ENCODE peak calls at places on chromosome 10, in six cellular contexts. D, Y, X, W, P and V are unnamed samples.

GRCh38 chr10:73537709-73538108 is 41.9 kb upstream of the PPP3CB start:
- DNase-seq in P (no peak), X (no peak), D (no peak), W (no peak), Y (no peak), V (no peak)

GRCh38 chr10:55370021-55370420 is 569.0 kb upstream of the PCDH15 start:
- DNase-seq in D (no peak), X (no peak), P (peak; percentile 11), W (no peak), Y (no peak), V (no peak)

GRCh38 chr10:11073410-11073809 is 55.7 kb downstream of the CELF2 start:
- DNase-seq in W (no peak), X (no peak), P (no peak), D (no peak), Y (no peak), V (no peak)

GRCh38 chr10:32150532-32151101 is 94.4 kb upstream of the KIF5B start:
- DNase-seq in W (no peak), P (no peak), D (no peak), X (no peak), Y (no peak), V (no peak)

GRCh38 chr10:48605264-48605615 is 367 bp upstream of the ARHGAP22 start:
- DNase-seq in P (peak; percentile 43), Y (no peak), X (no peak), D (no peak), W (no peak), V (no peak)

GRCh38 chr10:115250784-115251183 is 157.6 kb downstream of the ATRNL1 start:
- DNase-seq in P (no peak), W (no peak), D (no peak), X (no peak), Y (no peak), V (no peak)

GRCh38 chr10:101529720-101530553 is 58.1 kb downstream of the POLL start:
- DNase-seq in Y (no peak), W (no peak), D (no peak), P (no peak), X (no peak), V (no peak)

GRCh38 chr10:93294004-93294403 is 188.1 kb downstream of the MYOF start:
- DNase-seq in W (no peak), P (peak; percentile 49), Y (no peak), D (no peak), X (no peak), V (peak; percentile 41)

GRCh38 chr10:99630439-99630838 is 10.2 kb upstream of the SLC25A28 start:
- DNase-seq in X (no peak), W (peak; percentile 24), P (peak; percentile 53), Y (no peak), D (no peak), V (peak; percentile 45)

GRCh38 chr10:67668448-67668847 is 27.5 kb downstream of the CTNNA3 start:
- DNase-seq in Y (no peak), W (no peak), P (peak; percentile 35), X (no peak), D (no peak), V (no peak)

GRCh38 chr10:67669978-67670377 is 26.0 kb downstream of the CTNNA3 start:
- DNase-seq in D (no peak), X (no peak), Y (no peak), W (no peak), P (no peak), V (no peak)

GRCh38 chr10:67666416-67667043 is 29.5 kb downstream of the CTNNA3 start:
- DNase-seq in D (no peak), P (peak; percentile 84), W (no peak), Y (no peak), X (no peak), V (peak; percentile 26)

GRCh38 chr10:67665491-67665890 is 30.5 kb downstream of the CTNNA3 start:
- DNase-seq in W (no peak), Y (no peak), P (peak; percentile 87), X (no peak), D (no peak), V (no peak)

DNA sequence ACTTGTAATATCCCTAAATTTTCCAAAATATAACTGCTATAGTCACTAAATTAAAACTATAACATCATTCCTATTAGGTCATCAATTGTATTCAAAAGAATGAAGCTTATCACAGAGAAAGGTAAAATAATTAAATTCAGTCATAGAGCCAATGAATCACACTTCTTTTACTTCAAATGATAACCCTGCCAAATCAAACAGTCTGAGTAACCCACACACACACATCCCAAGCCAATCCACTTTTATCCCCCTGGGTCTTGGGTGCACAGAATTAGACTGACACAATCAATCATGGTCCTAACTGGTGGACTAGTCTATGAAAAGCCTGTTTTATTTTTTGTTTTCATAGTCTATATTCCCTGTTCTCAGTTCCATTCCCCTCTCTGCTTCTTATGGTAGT is 25.6 kb downstream of the CTNNA3 start:
- DNase-seq in P (peak; percentile 50), W (no peak), Y (no peak), D (no peak), X (no peak), V (peak; percentile 1)
- TF ChIP-seq CTCF in P (no peak), W (no peak), Y (no peak), D (no peak), X (no peak), V (no peak)

GRCh38 chr10:29849886-29850285 is 209.5 kb downstream of the JCAD start:
- DNase-seq in D (no peak), P (no peak), Y (no peak), W (no peak), X (no peak), V (no peak)
- H3K27ac ChIP-seq in D (peak overlapping the region; percentile 53), P (no peak overlapping the region), Y (peak overlapping the region; percentile 10), W (no peak overlapping the region), X (no peak overlapping the region), V (no peak overlapping the region)

GRCh38 chr10:25026463-25026862 is 10.1 kb downstream of the THNSL1 start:
- DNase-seq in Y (no peak), X (no peak), D (no peak), W (no peak), P (peak; percentile 18), V (peak; percentile 32)
- TF ChIP-seq CTCF in Y (no peak), X (no peak), D (peak; percentile 21), W (no peak), P (peak; percentile 44), V (peak; percentile 61)

GRCh38 chr10:78763651-78764395 is 304.9 kb upstream of the ZMIZ1 start:
- DNase-seq in W (no peak), X (no peak), D (no peak), P (no peak), Y (peak; percentile 86), V (no peak)

GRCh38 chr10:78764436-78764835 is 304.3 kb upstream of the ZMIZ1 start:
- DNase-seq in D (no peak), X (no peak), Y (no peak), W (no peak), P (no peak), V (no peak)

GRCh38 chr10:78764846-78765430 is 303.8 kb upstream of the ZMIZ1 start:
- DNase-seq in Y (no peak), X (no peak), P (no peak), D (no peak), W (no peak), V (no peak)

GRCh38 chr10:78761241-78761825 is 307.4 kb upstream of the ZMIZ1 start:
- DNase-seq in P (no peak), W (no peak), X (no peak), D (no peak), Y (no peak), V (no peak)

DNA sequence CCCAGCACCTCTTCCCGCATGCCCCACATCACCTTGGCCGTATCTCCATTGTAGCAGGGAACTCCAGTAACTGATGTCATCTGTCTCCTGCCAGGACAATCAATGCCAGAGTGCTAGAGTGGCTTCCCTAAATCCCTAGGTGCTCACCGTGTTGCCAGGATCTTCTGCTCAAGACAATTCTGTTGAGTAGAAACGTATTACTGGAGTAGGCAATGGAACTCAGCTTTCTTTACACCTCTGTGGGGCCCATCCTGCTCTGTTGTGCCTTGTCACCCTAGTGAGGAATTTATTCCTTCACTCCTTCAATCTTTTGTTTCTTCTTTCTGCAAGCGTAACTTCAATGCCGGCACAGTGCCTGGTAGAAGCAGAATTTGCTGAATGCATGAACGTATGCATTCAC is 305.5 kb upstream of the ZMIZ1 start:
- DNase-seq in Y (no peak), P (no peak), X (no peak), D (no peak), W (no peak), V (no peak)
- H3K27ac ChIP-seq in Y (peak overlapping the region; percentile 88), P (no peak overlapping the region), X (no peak overlapping the region), D (no peak overlapping the region), W (no peak overlapping the region), V (no peak overlapping the region)

GRCh38 chr10:89701238-89702120 is at the start of gene KIF20B:
- DNase-seq in D (peak; percentile 98), Y (peak; percentile 93), W (peak; percentile 95), P (peak; percentile 94), X (peak; percentile 97), V (peak; percentile 98)
- TF ChIP-seq CTCF in D (peak; percentile 42), Y (peak; percentile 42), W (no peak), P (peak; percentile 20), X (peak; percentile 34), V (peak; percentile 28)

DNA sequence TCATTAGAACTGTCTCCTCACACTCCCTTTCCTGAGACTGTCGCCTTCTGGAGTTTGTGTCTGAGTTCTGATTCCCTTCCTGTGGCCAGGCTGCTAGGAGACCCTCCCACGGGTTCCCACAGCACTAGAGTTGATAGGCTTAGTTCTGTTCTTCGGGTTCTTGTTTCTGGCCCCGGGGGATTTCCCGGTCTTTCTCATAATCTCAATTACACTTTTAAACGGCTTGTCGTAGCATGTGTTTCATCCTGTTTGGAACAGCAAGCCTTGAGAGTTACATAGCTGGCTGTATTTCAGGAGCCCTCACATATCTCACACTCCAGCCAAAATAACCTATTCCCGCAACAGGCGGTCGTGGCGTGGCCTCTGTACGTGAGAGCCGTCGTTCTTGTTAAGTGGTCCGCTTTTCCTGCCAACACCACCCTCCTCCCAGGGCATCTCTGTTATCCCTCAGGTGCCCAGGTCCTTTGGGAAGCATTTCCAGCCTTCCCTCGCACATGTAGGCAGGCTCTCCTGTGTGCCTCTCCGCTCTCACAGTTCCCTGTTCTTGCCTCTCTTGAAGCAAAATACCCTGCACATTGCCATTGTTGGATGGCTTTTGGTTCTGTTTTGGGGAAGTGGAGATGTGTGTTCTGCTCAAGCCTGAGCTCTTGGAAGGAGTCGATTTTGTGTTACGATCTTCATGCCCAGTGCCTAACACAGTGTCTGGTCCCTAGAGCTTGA is 46.0 kb downstream of the CDC123 start:
- DNase-seq in W (no peak), P (no peak), X (no peak), Y (no peak), D (no peak), V (peak; percentile 50)
- H3K27ac ChIP-seq in W (no peak overlapping the region), P (no peak overlapping the region), X (no peak overlapping the region), Y (peak overlapping the region; percentile 34), D (peak overlapping the region; percentile 60), V (peak overlapping the region; percentile 74)

GRCh38 chr10:69649771-69650550 is 19.9 kb downstream of the FAM241B start:
- DNase-seq in X (no peak), D (no peak), Y (no peak), W (no peak), P (peak; percentile 64), V (no peak)
- TF ChIP-seq CTCF in X (no peak), D (no peak), Y (no peak), W (no peak), P (peak; percentile 77), V (no peak)